ENCODE peak calls at places on chromosomes 16 and 17, in five cellular contexts. K is SK-N-SH, B is HepG2, V is K562, W is GM12878. C is an unnamed sample.

GRCh38 chr17:21377821-21378396 is 1.8 kb downstream of the KCNJ12 start:
- DNase-seq in K (peak), B (no peak), V (no peak), W (no peak), C (no peak)

GRCh38 chr17:44222112-44222869 is 2.8 kb upstream of the UBTF start:
- DNase-seq in K (peak), B (peak), V (no peak), W (no peak), C (no peak)

GRCh38 chr16:13332713-13333255 is 431.4 kb downstream of the SHISA9 start:
- DNase-seq in K (no peak), B (no peak), V (no peak), W (no peak), C (no peak)

GRCh38 chr16:87634411-87634810 is 32.1 kb downstream of the JPH3 start:
- DNase-seq in K (peak), B (no peak), V (no peak), W (no peak), C (no peak)

GRCh38 chr16:87445486-87445885 is 47.3 kb downstream of the ZCCHC14 start:
- DNase-seq in K (no peak), B (no peak), V (no peak), W (no peak), C (no peak)

GRCh38 chr16:86378831-86379504 is 131.4 kb upstream of the FOXF1 start:
- DNase-seq in K (no peak), B (no peak), V (no peak), W (no peak), C (no peak)

GRCh38 chr16:28974437-28975157 is at the start of gene SPNS1:
- DNase-seq in K (peak), B (peak), V (peak), W (peak), C (peak)

GRCh38 chr17:16989953-16990860 is 18.3 kb upstream of the TNFRSF13B start:
- DNase-seq in K (no peak), B (no peak), V (no peak), W (no peak), C (no peak)

GRCh38 chr17:79201536-79202227 is 127.1 kb downstream of the ENGASE start:
- DNase-seq in K (no peak), B (no peak), V (no peak), W (no peak), C (no peak)

GRCh38 chr16:2968368-2968737 is 795 bp upstream of the PAQR4 start:
- DNase-seq in K (no peak), B (no peak), V (peak), W (no peak), C (no peak)

GRCh38 chr16:25978227-25978626 is 286.5 kb downstream of the HS3ST4 start:
- DNase-seq in K (no peak), B (no peak), V (no peak), W (no peak), C (no peak)

GRCh38 chr16:72014675-72015074 is 6.1 kb downstream of the DHODH start:
- DNase-seq in K (no peak), B (no peak), V (no peak), W (no peak), C (no peak)

GRCh38 chr17:58728831-58729230 is 26.8 kb upstream of the PPM1E start:
- DNase-seq in K (no peak), B (no peak), V (no peak), W (no peak), C (no peak)

GRCh38 chr16:4214215-4214621 is 27.7 kb downstream of the SRL start:
- DNase-seq in K (no peak), B (peak), V (no peak), W (no peak), C (no peak)

GRCh38 chr16:72721981-72722380 is 325.9 kb downstream of the ZFHX3 start:
- DNase-seq in K (no peak), B (no peak), V (peak), W (no peak), C (no peak)

GRCh38 chr17:57068222-57068658 is 16.8 kb upstream of the AKAP1 start:
- DNase-seq in K (no peak), B (no peak), V (peak), W (no peak), C (no peak)

GRCh38 chr16:53091508-53092211 is 36.9 kb downstream of the CHD9 start:
- DNase-seq in K (peak), B (no peak), V (no peak), W (peak), C (no peak)

GRCh38 chr17:45155483-45155882 is 6.2 kb upstream of the HEXIM2 start:
- DNase-seq in K (no peak), B (no peak), V (no peak), W (no peak), C (no peak)

GRCh38 chr17:80372456-80372855 is 42.5 kb upstream of the ENDOV start:
- DNase-seq in K (no peak), B (no peak), V (no peak), W (no peak), C (no peak)

GRCh38 chr17:45413498-45413923 is 19.2 kb downstream of the ARHGAP27 start:
- DNase-seq in K (no peak), B (peak), V (no peak), W (no peak), C (no peak)

GRCh38 chr16:21950782-21951521 is 2.2 kb upstream of the UQCRC2 start:
- DNase-seq in K (peak), B (peak), V (peak), W (no peak), C (no peak)

GRCh38 chr17:56975656-56976055 is 2.3 kb upstream of the SCPEP1 start:
- DNase-seq in K (no peak), B (no peak), V (no peak), W (no peak), C (no peak)

GRCh38 chr16:69410285-69410990 is 14.0 kb upstream of the CYB5B start:
- DNase-seq in K (no peak), B (no peak), V (no peak), W (no peak), C (no peak)

GRCh38 chr17:13158511-13159240 is 140.8 kb upstream of the ELAC2 start:
- DNase-seq in K (no peak), B (no peak), V (no peak), W (no peak), C (no peak)

GRCh38 chr16:75552951-75553350 is 3.1 kb downstream of the TMEM231 start:
- DNase-seq in K (no peak), B (no peak), V (no peak), W (no peak), C (no peak)

GRCh38 chr16:19760336-19761060 is 42.4 kb downstream of the IQCK start:
- DNase-seq in K (no peak), B (no peak), V (no peak), W (no peak), C (no peak)

GRCh38 chr17:79992657-79993389 is 42.8 kb downstream of the TBC1D16 start:
- DNase-seq in K (no peak), B (no peak), V (no peak), W (no peak), C (no peak)

GRCh38 chr17:41894791-41895331 is 23.9 kb downstream of the ACLY start:
- DNase-seq in K (peak), B (no peak), V (no peak), W (no peak), C (no peak)

GRCh38 chr16:24381470-24382118 is 125.5 kb downstream of the CACNG3 start:
- DNase-seq in K (no peak), B (no peak), V (no peak), W (no peak), C (no peak)

GRCh38 chr17:41528959-41529353 is 848 bp upstream of the KRT19 start:
- DNase-seq in K (no peak), B (no peak), V (no peak), W (no peak), C (no peak)

GRCh38 chr17:76280650-76281049 is 15.5 kb downstream of the UBALD2 start:
- DNase-seq in K (no peak), B (no peak), V (no peak), W (no peak), C (no peak)

DNA sequence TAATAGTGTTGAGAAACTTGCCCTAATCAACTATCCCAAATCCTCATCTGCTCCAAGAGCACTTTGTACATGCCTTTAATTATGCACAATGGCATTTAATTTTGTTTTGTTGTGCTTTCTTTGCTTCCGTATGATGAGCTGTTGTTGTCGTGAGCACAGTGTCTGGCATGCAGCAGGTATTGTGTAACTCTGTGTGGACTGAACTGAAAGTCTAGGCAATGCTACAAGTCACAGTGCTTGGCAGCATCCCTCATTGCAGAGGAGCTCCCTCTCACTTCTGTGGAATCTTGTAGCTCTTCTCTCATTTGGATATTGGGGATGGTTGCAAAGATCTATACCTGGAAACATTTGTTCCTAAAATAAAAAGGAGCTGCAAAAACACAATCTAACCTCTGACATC is 502.2 kb upstream of the CA10 start:
- DNase-seq in K (no peak), B (no peak), V (no peak), W (no peak), C (no peak)
- TF ChIP-seq RFX5 in K (no peak), B (no peak), V (no peak), W (no peak), C (no peak)

DNA sequence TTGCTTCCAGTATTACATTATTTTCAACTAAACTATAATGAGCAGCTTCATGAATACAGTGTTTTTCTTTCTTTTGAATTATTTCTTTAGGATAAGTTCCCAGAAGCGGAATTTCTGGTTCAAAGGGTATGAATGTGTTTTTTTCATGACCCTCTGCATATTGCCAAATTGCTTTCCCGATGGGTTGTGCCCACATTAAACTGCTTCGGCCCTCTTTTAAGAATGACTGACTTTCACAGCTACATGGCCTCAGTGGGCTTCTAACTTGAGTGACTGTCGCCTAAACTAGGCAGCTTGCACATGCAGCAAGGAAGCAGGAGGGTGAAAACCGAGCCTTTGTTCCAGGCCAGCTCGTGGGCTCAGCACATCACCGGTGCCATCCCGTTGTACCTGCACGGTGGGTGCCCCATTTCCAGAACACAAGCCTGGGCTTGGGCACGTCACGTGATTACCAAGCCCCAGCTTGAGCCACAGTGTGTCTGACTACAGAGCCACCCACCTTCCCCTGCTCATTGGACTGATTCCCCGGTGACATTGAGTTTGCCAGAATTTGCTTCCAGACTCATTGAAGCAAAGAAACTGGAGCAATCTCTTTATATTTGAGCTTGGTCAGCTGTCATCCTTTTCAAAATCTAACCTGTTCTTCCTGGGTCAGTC is 112.8 kb downstream of the CLEC16A start:
- DNase-seq in K (no peak), B (no peak), V (no peak), W (no peak), C (no peak)
- TF ChIP-seq JUND in K (no peak), B (no peak), V (no peak), W (no peak), C (no peak)

GRCh38 chr16:89323120-89323960 is 105.8 kb downstream of the ZNF778 start:
- DNase-seq in K (no peak), B (no peak), V (no peak), W (no peak), C (no peak)
- TF ChIP-seq RFX5 in K (no peak), B (no peak), V (no peak), W (no peak), C (no peak)

DNA sequence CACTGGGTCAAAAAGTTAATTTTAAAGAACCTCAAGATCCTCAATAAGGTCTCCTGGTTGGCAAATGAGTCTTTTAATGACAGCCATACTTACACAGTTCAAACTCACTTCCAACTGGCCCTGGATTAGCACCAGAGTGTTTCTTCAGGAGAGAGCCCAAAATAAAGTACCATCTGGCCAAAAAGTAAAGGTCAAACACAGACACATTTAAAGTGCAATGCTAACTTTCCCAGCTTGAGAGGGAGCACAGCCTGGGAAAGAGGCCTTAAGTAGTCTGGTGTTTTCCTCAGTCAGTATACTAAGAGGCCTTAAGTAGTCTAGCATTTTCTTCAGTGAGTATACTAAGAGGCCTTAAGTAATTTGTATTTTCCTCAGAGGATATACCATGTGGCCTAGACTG is 46.6 kb upstream of the ERN1 start:
- DNase-seq in K (no peak), B (no peak), V (no peak), W (no peak), C (no peak)
- TF ChIP-seq JUND in K (no peak), B (no peak), V (no peak), W (no peak), C (no peak)

GRCh38 chr16:84183911-84184310 is 2.9 kb downstream of the TAF1C start:
- DNase-seq in K (no peak), B (no peak), V (no peak), W (no peak), C (no peak)
- TF ChIP-seq RFX5 in K (no peak), B (no peak), V (no peak), W (no peak), C (no peak)

GRCh38 chr16:57637965-57638364 is 9.5 kb downstream of the ADGRG1 start:
- DNase-seq in K (no peak), B (no peak), V (no peak), W (no peak), C (no peak)

GRCh38 chr16:57638381-57638780 is 10.0 kb downstream of the ADGRG1 start:
- DNase-seq in K (no peak), B (no peak), V (no peak), W (no peak), C (no peak)

GRCh38 chr16:57640185-57640584 is 11.8 kb downstream of the ADGRG1 start:
- DNase-seq in K (no peak), B (no peak), V (no peak), W (no peak), C (no peak)

GRCh38 chr16:57640612-57641011 is 12.2 kb downstream of the ADGRG1 start:
- DNase-seq in K (no peak), B (no peak), V (no peak), W (no peak), C (no peak)

DNA sequence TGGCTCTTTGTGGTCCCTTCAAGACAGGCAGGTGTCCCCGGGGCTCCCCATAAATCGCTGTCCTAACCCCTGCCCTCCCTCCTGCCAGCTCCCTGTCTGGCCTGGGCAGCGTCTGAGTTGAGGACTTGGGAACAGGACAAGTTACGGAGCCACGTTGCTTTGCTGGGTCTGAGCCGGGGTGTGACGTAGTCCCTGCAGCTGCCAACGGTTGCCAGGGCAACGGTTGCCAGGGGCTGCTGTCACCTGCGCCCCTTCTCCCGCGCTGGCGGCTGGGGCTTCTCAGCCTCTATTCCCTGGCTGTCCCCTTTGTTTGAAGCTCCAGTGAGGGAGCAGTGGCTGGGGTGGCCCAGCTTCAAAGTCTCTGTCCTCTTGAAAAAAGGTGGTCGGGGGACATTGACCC is 10.7 kb downstream of the ADGRG1 start:
- DNase-seq in K (peak), B (no peak), V (no peak), W (no peak), C (peak)
- TF ChIP-seq JUND in K (no peak), B (no peak), V (no peak), W (no peak), C (peak)

DNA sequence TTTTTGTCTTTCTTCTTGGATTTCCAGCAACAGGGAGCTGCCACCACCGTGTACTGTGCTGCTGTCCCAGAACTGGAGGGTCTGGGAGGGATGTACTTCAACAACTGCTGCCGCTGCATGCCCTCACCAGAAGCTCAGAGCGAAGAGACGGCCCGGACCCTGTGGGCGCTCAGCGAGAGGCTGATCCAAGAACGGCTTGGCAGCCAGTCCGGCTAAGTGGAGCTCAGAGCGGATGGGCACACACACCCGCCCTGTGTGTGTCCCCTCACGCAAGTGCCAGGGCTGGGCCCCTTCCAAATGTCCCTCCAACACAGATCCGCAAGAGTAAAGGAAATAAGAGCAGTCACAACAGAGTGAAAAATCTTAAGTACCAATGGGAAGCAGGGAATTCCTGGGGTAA is 389.0 kb downstream of the MAF start:
- DNase-seq in K (no peak), B (no peak), V (no peak), W (no peak), C (no peak)
- TF ChIP-seq RFX5 in K (no peak), B (no peak), V (no peak), W (no peak), C (no peak)

GRCh38 chr17:8668181-8668740 is 37.7 kb upstream of the MYH10 start:
- DNase-seq in K (no peak), B (no peak), V (no peak), W (no peak), C (no peak)

GRCh38 chr17:8665681-8666080 is 35.2 kb upstream of the MYH10 start:
- DNase-seq in K (no peak), B (no peak), V (no peak), W (no peak), C (no peak)

GRCh38 chr17:8662076-8662831 is 31.7 kb upstream of the MYH10 start:
- DNase-seq in K (no peak), B (no peak), V (no peak), W (no peak), C (no peak)

GRCh38 chr17:8662973-8663372 is 32.4 kb upstream of the MYH10 start:
- DNase-seq in K (no peak), B (no peak), V (no peak), W (no peak), C (no peak)

GRCh38 chr17:8664426-8665105 is 34.0 kb upstream of the MYH10 start:
- DNase-seq in K (no peak), B (no peak), V (no peak), W (no peak), C (no peak)
- TF ChIP-seq JUND in K (no peak), B (no peak), V (no peak), W (no peak), C (no peak)